ENCODE peak calls at places on chromosomes 13 and 19, in seven cellular contexts. E is kidney epithelial cell, J is GM12865, L is cardiac fibroblast, Q is hepatocyte, G is uterus, S is fibroblast of the aortic adventitia. V is an unnamed sample.

GRCh38 chr19:47512183-47512947 is 2.5 kb downstream of the NAPA start:
- DNase-seq in E (peak; percentile 34), J (no peak), L (peak; percentile 70), Q (peak; percentile 81), G (peak; percentile 68), S (peak; percentile 64), V (peak; percentile 53)

GRCh38 chr19:55134732-55135131 is 14.3 kb downstream of the TNNT1 start:
- DNase-seq in E (no peak), J (no peak), L (no peak), Q (no peak), G (no peak), S (no peak), V (no peak)

GRCh38 chr13:27970382-27971235 is 1.5 kb upstream of the CDX2 start:
- DNase-seq in E (no peak), J (no peak), L (no peak), Q (no peak), G (no peak), S (no peak), V (no peak)

GRCh38 chr13:81577601-81578000 is 1236.7 kb upstream of the SPRY2 start:
- DNase-seq in E (no peak), J (no peak), L (no peak), Q (no peak), G (no peak), S (no peak), V (no peak)

GRCh38 chr13:50617134-50617721 is 226.3 kb downstream of the DLEU7 start:
- DNase-seq in E (peak; percentile 12), J (no peak), L (peak; percentile 72), Q (no peak), G (peak; percentile 41), S (peak; percentile 95), V (peak; percentile 80)

GRCh38 chr13:32426191-32426980 is 1.5 kb downstream of the N4BP2L1 start:
- DNase-seq in E (no peak), J (peak; percentile 84), L (no peak), Q (no peak), G (no peak), S (peak; percentile 9), V (no peak)

GRCh38 chr19:32748497-32748896 is 28.9 kb downstream of the TDRD12 start:
- DNase-seq in E (no peak), J (peak; percentile 49), L (no peak), Q (no peak), G (no peak), S (no peak), V (no peak)

GRCh38 chr19:17450264-17451075 is 2.0 kb upstream of the TMEM221 start:
- DNase-seq in E (peak; percentile 54), J (peak; percentile 63), L (no peak), Q (peak; percentile 55), G (no peak), S (no peak), V (no peak)

GRCh38 chr13:104691765-104692164 is 1625.5 kb upstream of the SLC10A2 start:
- DNase-seq in E (no peak), J (no peak), L (no peak), Q (no peak), G (no peak), S (no peak), V (no peak)

GRCh38 chr19:58551577-58552471 is 3.1 kb downstream of the CHMP2A start:
- DNase-seq in E (no peak), J (no peak), L (no peak), Q (peak; percentile 4), G (no peak), S (no peak), V (no peak)

GRCh38 chr19:13865578-13866462 is 11.1 kb upstream of the NANOS3 start:
- DNase-seq in E (no peak), J (no peak), L (no peak), Q (no peak), G (no peak), S (no peak), V (no peak)

GRCh38 chr13:39415003-39415402 is 188.0 kb downstream of the LHFPL6 start:
- DNase-seq in E (no peak), J (no peak), L (peak; percentile 96), Q (no peak), G (peak; percentile 41), S (peak; percentile 96), V (peak; percentile 97)

GRCh38 chr13:64075543-64076271 is 2660.1 kb upstream of the PCDH20 start:
- DNase-seq in E (no peak), J (peak; percentile 51), L (no peak), Q (no peak), G (no peak), S (no peak), V (no peak)

GRCh38 chr19:55285225-55285890 is 1.6 kb downstream of the BRSK1 start:
- DNase-seq in E (no peak), J (no peak), L (peak; percentile 7), Q (no peak), G (no peak), S (peak; percentile 15), V (no peak)

GRCh38 chr19:15911599-15912237 is 13.8 kb upstream of the CYP4F2 start:
- DNase-seq in E (no peak), J (no peak), L (no peak), Q (no peak), G (no peak), S (no peak), V (no peak)

GRCh38 chr13:51778407-51778806 is 25.6 kb downstream of the DHRS12 start:
- DNase-seq in E (no peak), J (no peak), L (no peak), Q (no peak), G (no peak), S (no peak), V (no peak)

GRCh38 chr19:41933693-41934426 is 5.6 kb upstream of the ERFL start:
- DNase-seq in E (no peak), J (no peak), L (no peak), Q (no peak), G (no peak), S (no peak), V (no peak)

GRCh38 chr13:51684076-51684475 is 99.8 kb downstream of the WDFY2 start:
- DNase-seq in E (no peak), J (no peak), L (peak; percentile 62), Q (no peak), G (no peak), S (peak; percentile 76), V (peak; percentile 38)

GRCh38 chr19:17448190-17448967 is at the start of gene TMEM221:
- DNase-seq in E (no peak), J (peak; percentile 41), L (peak; percentile 30), Q (peak; percentile 79), G (peak; percentile 49), S (no peak), V (peak; percentile 19)

GRCh38 chr13:59441596-59442280 is 722.0 kb downstream of the DIAPH3 start:
- DNase-seq in E (no peak), J (no peak), L (no peak), Q (no peak), G (no peak), S (no peak), V (no peak)

GRCh38 chr13:62625214-62625613 is 1209.6 kb upstream of the PCDH20 start:
- DNase-seq in E (no peak), J (no peak), L (no peak), Q (no peak), G (no peak), S (no peak), V (no peak)

DNA sequence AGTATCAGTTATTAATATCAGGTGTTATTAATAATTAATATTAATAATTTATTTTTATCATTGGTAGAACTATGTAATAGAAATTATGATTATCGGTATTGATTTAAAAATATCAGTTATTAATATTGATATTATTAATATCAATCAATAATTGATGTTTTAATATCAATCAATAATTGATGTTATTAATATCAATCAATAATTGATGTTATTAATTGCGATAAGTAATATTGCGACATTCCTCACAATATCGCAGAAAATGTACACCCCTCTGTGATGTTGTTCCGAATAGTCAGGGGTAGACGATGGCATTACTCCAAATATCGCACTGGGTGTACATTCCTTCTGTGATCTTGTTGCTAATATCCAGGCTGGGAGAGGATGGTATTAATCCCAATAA is 3.7 kb upstream of the RGCC start:
- DNase-seq in E (no peak), J (no peak), L (no peak), Q (no peak), G (no peak), S (no peak), V (no peak)
- TF ChIP-seq CTCF in E (no peak), J (no peak), L (no peak), Q (no peak), G (no peak), S (no peak), V (no peak)

GRCh38 chr19:36031308-36031707 is 1.4 kb downstream of the CLIP3 start:
- DNase-seq in E (no peak), J (no peak), L (no peak), Q (no peak), G (no peak), S (no peak), V (no peak)
- H3K4me3 ChIP-seq in E (no peak overlapping the region), J (no peak overlapping the region), L (no peak overlapping the region), Q (no peak overlapping the region), G (no peak overlapping the region), S (no peak overlapping the region), V (peak overlapping the region; percentile 7)

DNA sequence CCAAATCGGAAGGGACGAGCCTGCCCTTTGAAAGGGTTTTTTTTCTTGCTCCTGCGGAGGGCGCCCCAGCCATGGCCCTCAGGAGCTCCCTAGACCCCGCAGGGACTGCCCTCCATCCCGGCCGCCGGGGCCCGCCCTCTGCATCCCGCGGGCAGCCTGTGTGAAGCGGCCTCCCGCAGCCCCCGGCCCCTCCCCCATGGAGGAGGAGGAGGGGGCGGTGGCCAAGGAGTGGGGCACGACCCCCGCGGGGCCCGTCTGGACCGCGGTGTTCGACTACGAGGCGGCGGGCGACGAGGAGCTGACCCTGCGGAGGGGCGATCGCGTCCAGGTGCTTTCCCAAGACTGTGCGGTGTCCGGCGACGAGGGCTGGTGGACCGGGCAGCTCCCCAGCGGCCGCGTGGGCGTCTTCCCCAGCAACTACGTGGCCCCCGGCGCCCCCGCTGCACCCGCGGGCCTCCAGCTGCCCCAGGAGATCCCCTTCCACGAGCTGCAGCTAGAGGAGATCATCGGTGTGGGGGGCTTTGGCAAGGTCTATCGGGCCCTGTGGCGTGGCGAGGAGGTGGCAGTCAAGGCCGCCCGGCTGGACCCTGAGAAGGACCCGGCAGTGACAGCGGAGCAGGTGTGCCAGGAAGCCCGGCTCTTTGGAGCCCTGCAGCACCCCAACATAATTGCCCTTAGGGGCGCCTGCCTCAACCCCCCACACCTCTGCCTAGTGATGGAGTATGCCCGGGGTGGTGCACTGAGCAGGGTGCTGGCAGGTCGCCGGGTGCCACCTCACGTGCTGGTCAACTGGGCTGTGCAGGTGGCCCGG is 815 bp downstream of the MAP3K10 start:
- DNase-seq in E (no peak), J (peak; percentile 44), L (peak; percentile 35), Q (peak; percentile 55), G (no peak), S (peak; percentile 10), V (peak; percentile 25)
- TF ChIP-seq CTCF in E (peak; percentile 11), J (peak; percentile 20), L (peak; percentile 9), Q (peak; percentile 30), G (no peak), S (no peak), V (no peak)

DNA sequence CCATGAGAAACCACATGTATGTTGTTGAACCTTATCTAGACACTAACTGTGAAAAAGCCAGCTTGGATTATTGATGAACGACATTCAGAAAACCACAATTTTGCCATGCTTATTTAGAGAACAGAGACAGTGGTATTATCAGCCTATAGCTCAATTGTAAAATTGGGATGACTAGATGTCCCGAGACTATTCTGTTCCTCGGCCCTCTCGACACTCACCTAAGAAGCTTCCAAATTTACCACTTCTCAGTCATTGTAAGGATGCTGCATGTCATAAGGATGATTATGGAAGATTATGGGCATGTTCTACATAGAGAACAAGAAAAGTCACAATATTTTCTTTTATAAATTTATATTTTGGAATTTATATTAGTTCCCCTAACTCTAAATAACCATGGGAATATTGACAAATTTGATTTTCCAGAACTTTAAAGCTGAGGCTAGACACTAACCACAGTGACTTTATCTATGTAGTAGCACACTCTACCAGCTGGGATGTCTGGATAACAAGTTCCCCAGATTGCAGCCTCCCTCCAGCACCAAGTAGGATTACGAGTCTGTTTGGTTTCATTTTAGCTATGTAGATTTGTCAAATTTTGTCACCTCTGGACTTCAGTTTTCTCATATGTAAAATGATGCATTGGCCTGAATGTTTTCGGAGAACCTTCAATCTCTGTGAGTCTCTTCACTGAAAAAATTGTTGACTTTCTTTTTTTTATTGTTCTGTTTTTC is 513.6 kb downstream of the IRS2 start:
- DNase-seq in E (no peak), J (no peak), L (no peak), Q (no peak), G (no peak), S (no peak), V (peak; percentile 39)
- H3K4me3 ChIP-seq in E (no peak overlapping the region), J (no peak overlapping the region), L (peak overlapping the region; percentile 55), Q (no peak overlapping the region), G (no peak overlapping the region), S (no peak overlapping the region), V (peak overlapping the region; percentile 23)